ENCODE peak calls at places on chromosome 4, in ten cellular contexts. T is tibial nerve; J is RPMI7951; M is NCI-H510A treated with DMSO at 0.1 percent for 48 hours; X is stimulated activated CD4-positive, alpha-beta T cell treated with anti-CD3 and anti-CD28 coated beads, Interleukin-2, amount 100 ng/mL, for 48 hours; B is GM19239; K is AG04449; U is Right ventricle myocardium inferior; P is H7; Q is NCI-H1092. A is an unnamed sample.
A peak's percentile ranks its signal among the peaks of the same experiment; 100 is the strongest.

GRCh38 chr4:94523617-94524016 is 71.9 kb downstream of the PDLIM5 start:
- DNase-seq in T (no peak), J (peak; percentile 68), M (no peak), X (no peak), B (no peak), K (no peak), U (no peak), P (no peak), Q (no peak), A (peak; percentile 15)

GRCh38 chr4:168942985-168943384 is 67.1 kb downstream of the CBR4 start:
- DNase-seq in T (no peak), J (peak; percentile 15), M (no peak), X (no peak), B (no peak), K (no peak), U (no peak), P (peak; percentile 35), Q (no peak), A (no peak)

GRCh38 chr4:8050555-8051206 is 107.9 kb downstream of the ABLIM2 start:
- DNase-seq in T (peak; percentile 63), J (peak; percentile 57), M (peak; percentile 82), X (no peak), B (no peak), K (no peak), U (peak; percentile 85), P (peak; percentile 87), Q (peak; percentile 90), A (peak; percentile 17)

GRCh38 chr4:15400276-15400675 is 27.6 kb upstream of the C1QTNF7 start:
- DNase-seq in T (no peak), J (no peak), M (no peak), X (no peak), B (no peak), K (no peak), U (no peak), P (no peak), Q (no peak), A (no peak)

GRCh38 chr4:118756429-118756828 is 71.2 kb downstream of the METTL14 start:
- DNase-seq in T (no peak), J (no peak), M (no peak), X (no peak), B (no peak), K (no peak), U (no peak), P (no peak), Q (no peak), A (no peak)

GRCh38 chr4:62644372-62644771 is 1444.2 kb downstream of the ADGRL3 start:
- DNase-seq in T (no peak), J (no peak), M (peak; percentile 42), X (no peak), B (no peak), K (no peak), U (no peak), P (peak; percentile 2), Q (peak; percentile 15), A (peak; percentile 1)

GRCh38 chr4:152479428-152480026 is 56.4 kb downstream of the FBXW7 start:
- DNase-seq in T (no peak), J (no peak), M (no peak), X (no peak), B (no peak), K (no peak), U (no peak), P (no peak), Q (no peak), A (no peak)

GRCh38 chr4:67770422-67770821 is 16.2 kb upstream of the GNRHR start:
- DNase-seq in T (no peak), J (no peak), M (no peak), X (no peak), B (no peak), K (no peak), U (no peak), P (no peak), Q (no peak), A (no peak)

GRCh38 chr4:74055096-74055495 is 16.6 kb upstream of the CXCL3 start:
- DNase-seq in T (no peak), J (no peak), M (peak; percentile 92), X (no peak), B (no peak), K (no peak), U (no peak), P (no peak), Q (no peak), A (no peak)

GRCh38 chr4:72899621-72900020 is 169.9 kb downstream of the COX18 start:
- DNase-seq in T (no peak), J (no peak), M (no peak), X (no peak), B (no peak), K (no peak), U (no peak), P (no peak), Q (no peak), A (no peak)

GRCh38 chr4:156291317-156291716 is 337.7 kb upstream of the CTSO start:
- DNase-seq in T (no peak), J (peak; percentile 39), M (no peak), X (no peak), B (no peak), K (no peak), U (no peak), P (no peak), Q (no peak), A (peak; percentile 57)

GRCh38 chr4:107252621-107253020 is 216.5 kb upstream of the DKK2 start:
- DNase-seq in T (no peak), J (no peak), M (no peak), X (no peak), B (no peak), K (no peak), U (no peak), P (no peak), Q (no peak), A (no peak)

GRCh38 chr4:54998991-54999390 is 126.4 kb downstream of the KDR start:
- DNase-seq in T (no peak), J (no peak), M (no peak), X (no peak), B (no peak), K (peak; percentile 4), U (no peak), P (no peak), Q (no peak), A (peak; percentile 19)

GRCh38 chr4:185424905-185425599 is 712 bp downstream of the UFSP2 start:
- DNase-seq in T (no peak), J (no peak), M (peak; percentile 65), X (no peak), B (no peak), K (no peak), U (no peak), P (peak; percentile 8), Q (no peak), A (peak; percentile 6)

GRCh38 chr4:1989533-1990347 is 19.0 kb downstream of the NELFA start:
- DNase-seq in T (no peak), J (no peak), M (no peak), X (no peak), B (no peak), K (no peak), U (no peak), P (peak; percentile 29), Q (no peak), A (no peak)

GRCh38 chr4:62252728-62253127 is 1052.6 kb downstream of the ADGRL3 start:
- DNase-seq in T (no peak), J (no peak), M (no peak), X (no peak), B (no peak), K (no peak), U (no peak), P (no peak), Q (no peak), A (no peak)

GRCh38 chr4:154559141-154559841 is 3.5 kb upstream of the FGB start:
- DNase-seq in T (no peak), J (peak; percentile 59), M (peak; percentile 8), X (no peak), B (no peak), K (no peak), U (no peak), P (peak; percentile 27), Q (no peak), A (peak; percentile 59)

GRCh38 chr4:138056541-138056940 is 185.6 kb downstream of the SLC7A11 start:
- DNase-seq in T (no peak), J (no peak), M (peak; percentile 22), X (no peak), B (no peak), K (no peak), U (no peak), P (no peak), Q (no peak), A (no peak)

GRCh38 chr4:47510036-47510435 is 25.0 kb downstream of the ATP10D start:
- DNase-seq in T (no peak), J (no peak), M (no peak), X (no peak), B (no peak), K (no peak), U (no peak), P (no peak), Q (no peak), A (no peak)

GRCh38 chr4:159103406-159104131 is 690 bp downstream of the RAPGEF2 start:
- DNase-seq in T (peak; percentile 17), J (peak; percentile 44), M (peak; percentile 34), X (peak; percentile 26), B (peak; percentile 44), K (no peak), U (peak; percentile 88), P (peak; percentile 79), Q (no peak), A (no peak)

GRCh38 chr4:6437682-6438264 is 34.6 kb downstream of the PPP2R2C start:
- DNase-seq in T (no peak), J (peak; percentile 13), M (no peak), X (no peak), B (no peak), K (no peak), U (no peak), P (no peak), Q (no peak), A (no peak)

GRCh38 chr4:113952452-113953029 is 26.9 kb downstream of the ARSJ start:
- DNase-seq in T (peak; percentile 33), J (peak; percentile 65), M (peak; percentile 17), X (peak; percentile 17), B (peak; percentile 20), K (no peak), U (no peak), P (peak; percentile 5), Q (peak; percentile 66), A (peak; percentile 27)

GRCh38 chr4:41452484-41453225 is 85.3 kb upstream of the LIMCH1 start:
- DNase-seq in T (no peak), J (no peak), M (peak; percentile 86), X (no peak), B (no peak), K (no peak), U (no peak), P (no peak), Q (peak; percentile 17), A (no peak)

GRCh38 chr4:1746919-1747602 is 25.7 kb downstream of the TACC3 start:
- DNase-seq in T (no peak), J (peak; percentile 73), M (no peak), X (no peak), B (no peak), K (no peak), U (no peak), P (no peak), Q (no peak), A (no peak)

GRCh38 chr4:174358410-174358809 is 74.7 kb downstream of the CEP44 start:
- DNase-seq in T (no peak), J (no peak), M (no peak), X (no peak), B (no peak), K (no peak), U (no peak), P (no peak), Q (no peak), A (no peak)